ENCODE peak calls at places on chromosomes 13 and 19, in four cellular contexts. One of them, this sample, is unnamed.
A peak's percentile ranks its signal among the peaks of the same experiment; 100 is the strongest.

GRCh38 chr19:57903298-57904174 is 12.9 kb downstream of the ZNF417 start:
- DNase-seq in heart left ventricle: no peak
- DNase-seq in effector memory CD4-positive, alpha-beta T cell: no peak
- DNase-seq in mesendoderm: peak; percentile 52
- DNase-seq in this sample: no peak

GRCh38 chr19:43751466-43752220 is 3.1 kb downstream of the SMG9 start:
- DNase-seq in effector memory CD4-positive, alpha-beta T cell: no peak
- DNase-seq in mesendoderm: no peak
- DNase-seq in heart left ventricle: no peak
- DNase-seq in this sample: no peak

GRCh38 chr19:39246951-39247669 is 1.5 kb downstream of the IFNL4 start:
- DNase-seq in mesendoderm: peak; percentile 64
- DNase-seq in effector memory CD4-positive, alpha-beta T cell: no peak
- DNase-seq in heart left ventricle: no peak
- DNase-seq in this sample: no peak

GRCh38 chr19:18785179-18786124 is 5.7 kb downstream of the COMP start:
- DNase-seq in effector memory CD4-positive, alpha-beta T cell: peak; percentile 57
- DNase-seq in heart left ventricle: peak; percentile 69
- DNase-seq in mesendoderm: peak; percentile 89
- DNase-seq in this sample: peak; percentile 37

GRCh38 chr19:4712771-4713170 is 10.9 kb downstream of the DPP9 start:
- DNase-seq in mesendoderm: no peak
- DNase-seq in effector memory CD4-positive, alpha-beta T cell: no peak
- DNase-seq in heart left ventricle: no peak
- DNase-seq in this sample: no peak

GRCh38 chr13:20553309-20553708 is 13.6 kb upstream of the IFT88 start:
- DNase-seq in mesendoderm: no peak
- DNase-seq in heart left ventricle: no peak
- DNase-seq in effector memory CD4-positive, alpha-beta T cell: no peak
- DNase-seq in this sample: no peak

GRCh38 chr19:17159466-17160393 is 55.4 kb upstream of the USE1 start:
- DNase-seq in effector memory CD4-positive, alpha-beta T cell: no peak
- DNase-seq in heart left ventricle: no peak
- DNase-seq in mesendoderm: peak; percentile 61
- DNase-seq in this sample: no peak

GRCh38 chr19:19602713-19603320 is 15.7 kb downstream of the PBX4 start:
- DNase-seq in mesendoderm: no peak
- DNase-seq in effector memory CD4-positive, alpha-beta T cell: no peak
- DNase-seq in heart left ventricle: no peak
- DNase-seq in this sample: no peak

GRCh38 chr19:16593181-16593580 is 21.0 kb upstream of the SLC35E1 start:
- DNase-seq in heart left ventricle: no peak
- DNase-seq in effector memory CD4-positive, alpha-beta T cell: no peak
- DNase-seq in mesendoderm: no peak
- DNase-seq in this sample: no peak

GRCh38 chr19:44602071-44602470 is 11.3 kb upstream of the IGSF23 start:
- DNase-seq in effector memory CD4-positive, alpha-beta T cell: no peak
- DNase-seq in mesendoderm: no peak
- DNase-seq in heart left ventricle: no peak
- DNase-seq in this sample: no peak

GRCh38 chr13:112634102-112634501 is 46.1 kb upstream of the TUBGCP3 start:
- DNase-seq in heart left ventricle: no peak
- DNase-seq in mesendoderm: no peak
- DNase-seq in effector memory CD4-positive, alpha-beta T cell: no peak
- DNase-seq in this sample: no peak

DNA sequence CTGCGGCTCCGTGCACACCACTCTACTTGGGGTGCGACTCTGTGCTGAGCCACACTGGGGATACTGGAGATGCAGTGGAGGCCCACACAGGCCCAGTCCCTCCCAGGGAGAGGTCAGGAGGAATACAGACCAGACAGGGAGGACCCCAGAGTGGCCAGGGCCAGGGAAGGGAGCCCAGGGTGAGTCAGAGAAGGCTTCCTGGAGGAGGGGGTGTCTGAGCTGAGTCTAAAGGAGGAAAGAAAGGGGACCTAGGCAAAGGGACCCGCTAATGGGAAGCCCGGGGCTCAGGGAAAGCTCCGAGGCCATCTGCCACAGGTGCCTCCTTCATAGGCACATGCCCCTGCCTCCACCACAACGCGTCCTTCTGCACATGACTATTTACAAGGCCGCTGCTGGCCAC is 13.3 kb upstream of the PRKD2 start:
- DNase-seq in effector memory CD4-positive, alpha-beta T cell: no peak
- DNase-seq in mesendoderm: no peak
- DNase-seq in heart left ventricle: no peak
- DNase-seq in this sample: no peak
- H3K4me1 ChIP-seq in effector memory CD4-positive, alpha-beta T cell: peaks cover 4% of the 10 kb centered on the region
- H3K4me1 ChIP-seq in mesendoderm: no peaks in the 10 kb centered on the region
- H3K4me1 ChIP-seq in heart left ventricle: peaks cover 28% of the 10 kb centered on the region
- H3K4me1 ChIP-seq in this sample: peaks cover 9% of the 10 kb centered on the region

GRCh38 chr19:798415-799075 is 1.3 kb downstream of the PTBP1 start:
- DNase-seq in effector memory CD4-positive, alpha-beta T cell: no peak
- DNase-seq in mesendoderm: no peak
- DNase-seq in heart left ventricle: no peak
- DNase-seq in this sample: no peak

GRCh38 chr19:797528-798414 is 519 bp downstream of the PTBP1 start:
- DNase-seq in mesendoderm: peak; percentile 94
- DNase-seq in heart left ventricle: peak; percentile 95
- DNase-seq in effector memory CD4-positive, alpha-beta T cell: peak; percentile 82
- DNase-seq in this sample: peak; percentile 93

GRCh38 chr19:795691-796581 is 1.3 kb upstream of the PTBP1 start:
- DNase-seq in effector memory CD4-positive, alpha-beta T cell: no peak
- DNase-seq in heart left ventricle: peak; percentile 44
- DNase-seq in mesendoderm: no peak
- DNase-seq in this sample: no peak

GRCh38 chr19:794989-795658 is 2.1 kb upstream of the PTBP1 start:
- DNase-seq in mesendoderm: no peak
- DNase-seq in heart left ventricle: peak; percentile 56
- DNase-seq in effector memory CD4-positive, alpha-beta T cell: no peak
- DNase-seq in this sample: no peak

DNA sequence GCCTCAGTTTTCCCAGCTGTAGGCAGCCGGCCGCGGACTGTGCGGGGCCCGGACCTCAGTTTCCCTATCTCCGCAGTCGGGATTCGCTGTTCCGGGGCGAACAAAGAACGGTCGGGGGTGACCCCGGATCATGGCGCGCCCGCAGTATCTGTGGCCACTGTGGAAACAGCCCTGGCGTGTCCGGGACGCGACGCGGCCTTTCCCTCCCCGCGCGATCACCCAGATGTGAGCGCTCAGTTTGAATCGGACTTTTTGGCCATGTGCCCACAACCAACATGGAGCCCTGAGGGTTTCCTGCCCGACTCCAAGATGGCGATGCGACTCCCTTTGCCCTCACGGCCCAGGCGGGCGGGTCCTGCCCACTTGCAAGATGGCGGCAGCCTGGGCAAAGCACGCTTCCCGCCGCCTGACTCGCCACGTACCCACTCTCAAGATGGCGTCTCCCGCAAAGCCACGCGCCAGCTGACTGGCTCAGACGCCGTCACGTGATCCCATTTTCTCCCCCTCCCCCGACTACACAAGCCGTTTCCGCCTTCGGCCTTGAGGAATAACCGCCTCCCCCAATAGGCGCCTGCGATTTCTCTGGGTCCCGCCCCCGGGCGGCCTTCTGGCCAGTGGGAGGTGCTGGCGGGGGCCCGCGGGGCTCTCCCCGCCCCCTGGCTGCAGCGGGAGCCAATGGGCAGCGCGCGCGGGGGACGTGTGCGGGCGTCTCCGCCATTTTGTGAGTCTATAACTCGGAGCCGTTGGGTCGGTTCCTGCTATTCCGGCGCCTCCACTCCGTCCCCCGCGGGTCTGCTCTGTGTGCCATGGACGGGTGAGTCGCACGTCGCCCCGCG is at the start of gene PTBP1:
- DNase-seq in heart left ventricle: peak; percentile 100
- DNase-seq in mesendoderm: peak; percentile 100
- DNase-seq in effector memory CD4-positive, alpha-beta T cell: peak; percentile 100
- DNase-seq in this sample: peak; percentile 99
- H3K4me1 ChIP-seq in heart left ventricle: peaks cover 56% of the 10 kb centered on the region
- H3K4me1 ChIP-seq in mesendoderm: peaks cover 3% of the 10 kb centered on the region
- H3K4me1 ChIP-seq in effector memory CD4-positive, alpha-beta T cell: peaks cover 39% of the 10 kb centered on the region
- H3K4me1 ChIP-seq in this sample: peaks cover 43% of the 10 kb centered on the region

DNA sequence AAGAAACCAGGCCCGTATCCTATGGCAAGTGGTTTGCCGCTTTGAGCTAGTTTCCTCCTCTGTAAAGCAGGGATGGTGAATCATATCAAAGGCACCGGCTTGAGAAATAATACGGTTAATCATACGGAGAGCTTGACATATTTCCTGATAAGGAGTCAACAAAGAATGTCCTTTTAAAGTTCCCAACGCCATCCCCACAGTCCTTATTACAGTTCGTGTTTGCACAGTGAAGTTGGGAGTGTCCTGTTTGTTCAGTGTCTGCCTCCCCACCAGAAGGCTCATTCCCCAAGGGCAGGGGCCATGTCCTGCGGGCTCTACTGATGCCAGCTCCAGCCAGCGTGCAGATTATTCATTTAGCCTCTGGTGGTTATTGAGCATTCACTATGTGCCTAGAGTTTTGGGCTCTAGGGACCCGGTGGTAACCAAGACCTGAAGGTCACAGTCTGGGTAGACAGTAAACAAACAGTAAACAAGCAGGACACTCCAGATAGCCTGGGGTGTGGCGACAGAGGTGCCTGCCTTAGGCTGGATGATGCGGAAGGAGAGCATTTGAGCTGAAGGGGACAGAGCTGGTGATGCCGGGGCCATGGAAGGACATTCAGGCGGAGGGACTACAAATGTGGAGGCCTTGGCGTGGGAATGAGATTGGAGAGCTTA is 6.3 kb downstream of the GRAMD1A start:
- DNase-seq in effector memory CD4-positive, alpha-beta T cell: no peak
- DNase-seq in heart left ventricle: peak; percentile 9
- DNase-seq in mesendoderm: no peak
- DNase-seq in this sample: no peak
- H3K4me1 ChIP-seq in effector memory CD4-positive, alpha-beta T cell: peaks cover 37% of the 10 kb centered on the region
- H3K4me1 ChIP-seq in heart left ventricle: peaks cover 56% of the 10 kb centered on the region
- H3K4me1 ChIP-seq in mesendoderm: peaks cover 6% of the 10 kb centered on the region
- H3K4me1 ChIP-seq in this sample: peaks cover 41% of the 10 kb centered on the region

GRCh38 chr13:102317593-102317992 is 84.3 kb downstream of the FGF14 start:
- DNase-seq in effector memory CD4-positive, alpha-beta T cell: no peak
- DNase-seq in mesendoderm: peak; percentile 10
- DNase-seq in heart left ventricle: peak; percentile 90
- DNase-seq in this sample: no peak
- H3K4me1 ChIP-seq in effector memory CD4-positive, alpha-beta T cell: no peaks in the 10 kb centered on the region
- H3K4me1 ChIP-seq in mesendoderm: no peaks in the 10 kb centered on the region
- H3K4me1 ChIP-seq in heart left ventricle: peaks cover 18% of the 10 kb centered on the region
- H3K4me1 ChIP-seq in this sample: no peaks in the 10 kb centered on the region

DNA sequence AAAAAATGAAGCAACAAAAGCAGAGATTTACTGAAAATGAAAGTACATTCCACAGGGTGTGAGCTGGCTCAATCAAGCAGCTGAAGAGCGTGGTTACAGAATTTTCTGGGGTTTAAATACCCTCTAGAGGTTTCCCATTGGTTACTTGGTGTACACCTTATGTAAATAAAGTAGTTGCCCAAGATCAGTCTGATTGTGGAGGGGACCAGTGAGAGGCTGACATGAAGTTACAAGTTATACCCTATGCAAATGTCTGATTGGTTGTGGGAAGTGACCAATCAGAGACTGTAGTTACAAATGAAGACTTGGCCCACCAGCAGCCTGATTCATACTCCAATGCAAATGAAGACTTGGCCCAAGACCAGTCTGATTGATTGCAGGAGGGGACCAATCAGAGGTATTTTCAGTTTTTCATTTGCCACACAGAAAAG is 30.0 kb downstream of the KCTD12 start:
- DNase-seq in effector memory CD4-positive, alpha-beta T cell: no peak
- DNase-seq in heart left ventricle: no peak
- DNase-seq in mesendoderm: no peak
- DNase-seq in this sample: no peak
- H3K4me1 ChIP-seq in effector memory CD4-positive, alpha-beta T cell: no peaks in the 10 kb centered on the region
- H3K4me1 ChIP-seq in heart left ventricle: peaks cover 3% of the 10 kb centered on the region
- H3K4me1 ChIP-seq in mesendoderm: no peaks in the 10 kb centered on the region
- H3K4me1 ChIP-seq in this sample: no peaks in the 10 kb centered on the region

GRCh38 chr19:6235031-6235951 is 44.5 kb downstream of the MLLT1 start:
- DNase-seq in mesendoderm: no peak
- DNase-seq in heart left ventricle: peak; percentile 10
- DNase-seq in effector memory CD4-positive, alpha-beta T cell: no peak
- DNase-seq in this sample: no peak
- H3K4me1 ChIP-seq in mesendoderm: peaks cover 3% of the 10 kb centered on the region
- H3K4me1 ChIP-seq in heart left ventricle: peaks cover 87% of the 10 kb centered on the region
- H3K4me1 ChIP-seq in effector memory CD4-positive, alpha-beta T cell: peaks cover 8% of the 10 kb centered on the region
- H3K4me1 ChIP-seq in this sample: peaks cover 23% of the 10 kb centered on the region

GRCh38 chr13:99004931-99005330 is 27.1 kb upstream of the DOCK9 start:
- DNase-seq in mesendoderm: no peak
- DNase-seq in heart left ventricle: no peak
- DNase-seq in effector memory CD4-positive, alpha-beta T cell: no peak
- DNase-seq in this sample: no peak
- H3K4me1 ChIP-seq in mesendoderm: peaks cover 15% of the 10 kb centered on the region
- H3K4me1 ChIP-seq in heart left ventricle: peaks cover 59% of the 10 kb centered on the region
- H3K4me1 ChIP-seq in effector memory CD4-positive, alpha-beta T cell: peaks cover 8% of the 10 kb centered on the region
- H3K4me1 ChIP-seq in this sample: peaks cover 14% of the 10 kb centered on the region

GRCh38 chr19:55640577-55641375 is at the start of gene ZNF580:
- DNase-seq in mesendoderm: peak; percentile 82
- DNase-seq in effector memory CD4-positive, alpha-beta T cell: no peak
- DNase-seq in heart left ventricle: peak; percentile 81
- DNase-seq in this sample: peak; percentile 50
- H3K4me1 ChIP-seq in mesendoderm: peaks cover 5% of the 10 kb centered on the region
- H3K4me1 ChIP-seq in effector memory CD4-positive, alpha-beta T cell: peaks cover 53% of the 10 kb centered on the region
- H3K4me1 ChIP-seq in heart left ventricle: peaks cover 87% of the 10 kb centered on the region
- H3K4me1 ChIP-seq in this sample: peaks cover 79% of the 10 kb centered on the region

DNA sequence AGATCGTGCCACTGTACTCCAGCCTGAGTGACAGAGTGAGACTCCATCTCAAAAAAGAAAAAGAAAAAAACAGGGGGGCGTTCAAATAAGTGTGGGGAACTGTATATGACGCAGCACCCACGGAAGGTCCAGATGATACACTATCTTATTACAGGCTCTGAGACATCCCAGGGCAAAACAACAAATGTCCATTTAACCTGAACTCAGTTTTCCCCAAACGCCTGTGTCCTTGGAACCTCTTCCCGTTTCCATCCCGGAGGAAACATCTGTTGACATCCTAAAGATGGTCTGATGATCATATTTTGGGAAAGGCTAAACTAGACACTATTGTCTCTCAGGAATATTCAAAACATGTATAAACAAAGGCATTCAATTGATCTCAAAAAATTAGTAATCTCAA is 72.4 kb downstream of the COL4A1 start:
- DNase-seq in effector memory CD4-positive, alpha-beta T cell: no peak
- DNase-seq in mesendoderm: no peak
- DNase-seq in heart left ventricle: no peak
- DNase-seq in this sample: no peak
- H3K4me1 ChIP-seq in effector memory CD4-positive, alpha-beta T cell: no peaks in the 10 kb centered on the region
- H3K4me1 ChIP-seq in mesendoderm: peaks cover 9% of the 10 kb centered on the region
- H3K4me1 ChIP-seq in heart left ventricle: peaks cover 85% of the 10 kb centered on the region
- H3K4me1 ChIP-seq in this sample: no peaks in the 10 kb centered on the region